ENCODE peak calls at places on chromosomes 1 and 21, in six cellular contexts. H, W, P, T, Y and D are unnamed samples.

GRCh38 chr1:170807432-170807831 is 127.9 kb upstream of the MROH9 start:
- DNase-seq in H (no peak), W (peak), P (no peak), T (no peak), Y (no peak), D (no peak)

GRCh38 chr1:110746644-110747259 is 72.0 kb upstream of the KCNA3 start:
- DNase-seq in H (no peak), W (no peak), P (peak), T (peak), Y (peak), D (peak)

GRCh38 chr1:229768232-229768631 is 142.2 kb downstream of the URB2 start:
- DNase-seq in H (no peak), W (no peak), P (no peak), T (no peak), Y (no peak), D (peak)

GRCh38 chr1:56577859-56578663 is 1.3 kb downstream of the PLPP3 start:
- DNase-seq in H (no peak), W (no peak), P (no peak), T (no peak), Y (peak), D (peak)

GRCh38 chr1:203888807-203889251 is 27.4 kb downstream of the SNRPE start:
- DNase-seq in H (no peak), W (peak), P (no peak), T (no peak), Y (no peak), D (no peak)

GRCh38 chr21:25733859-25734653 is 648 bp downstream of the ATP5PF start:
- DNase-seq in H (no peak), W (no peak), P (no peak), T (no peak), Y (peak), D (peak)

GRCh38 chr1:91557039-91557690 is 56.5 kb downstream of the CDC7 start:
- DNase-seq in H (no peak), W (no peak), P (no peak), T (no peak), Y (no peak), D (no peak)

GRCh38 chr1:192580351-192580962 is 4.9 kb downstream of the RGS1 start:
- DNase-seq in H (peak), W (peak), P (no peak), T (no peak), Y (peak), D (peak)

GRCh38 chr1:99727575-99728190 is 38.8 kb downstream of the FRRS1 start:
- DNase-seq in H (no peak), W (no peak), P (no peak), T (no peak), Y (no peak), D (no peak)

GRCh38 chr1:168387781-168388760 is 107.4 kb downstream of the TBX19 start:
- DNase-seq in H (no peak), W (no peak), P (no peak), T (no peak), Y (no peak), D (no peak)

GRCh38 chr21:38223893-38224540 is 32.8 kb upstream of the KCNJ15 start:
- DNase-seq in H (no peak), W (peak), P (peak), T (no peak), Y (no peak), D (peak)

GRCh38 chr1:171127481-171127880 is 36.8 kb downstream of the FMO3 start:
- DNase-seq in H (no peak), W (no peak), P (no peak), T (no peak), Y (no peak), D (peak)

GRCh38 chr1:182781849-182782586 is 7.6 kb upstream of the NPL start:
- DNase-seq in H (peak), W (peak), P (peak), T (peak), Y (peak), D (peak)

GRCh38 chr1:89363638-89364536 is at the start of gene GBP6:
- DNase-seq in H (no peak), W (no peak), P (peak), T (no peak), Y (no peak), D (no peak)

GRCh38 chr1:207221934-207222351 is 99.5 kb upstream of the CD55 start:
- DNase-seq in H (no peak), W (no peak), P (no peak), T (no peak), Y (no peak), D (no peak)

GRCh38 chr21:15090390-15090789 is 25.6 kb upstream of the NRIP1 start:
- DNase-seq in H (no peak), W (no peak), P (no peak), T (no peak), Y (no peak), D (no peak)

GRCh38 chr1:181033128-181033798 is 520 bp upstream of the MR1 start:
- DNase-seq in H (peak), W (peak), P (no peak), T (no peak), Y (no peak), D (no peak)

GRCh38 chr1:241828576-241828975 is 19.4 kb upstream of the EXO1 start:
- DNase-seq in H (no peak), W (no peak), P (no peak), T (no peak), Y (no peak), D (no peak)

GRCh38 chr1:236149003-236149595 is 6.8 kb downstream of the GPR137B start:
- DNase-seq in H (no peak), W (no peak), P (no peak), T (no peak), Y (no peak), D (no peak)

GRCh38 chr1:151579436-151580225 is 32.2 kb upstream of the SNX27 start:
- DNase-seq in H (no peak), W (no peak), P (no peak), T (no peak), Y (no peak), D (no peak)

GRCh38 chr1:212158912-212159796 is 123.6 kb downstream of the DTL start:
- DNase-seq in H (peak), W (no peak), P (no peak), T (peak), Y (peak), D (no peak)
- TF ChIP-seq JUND in H (no peak), W (no peak), P (no peak), T (no peak), Y (no peak), D (no peak)

GRCh38 chr1:224172229-224172628 is 10.8 kb upstream of the DEGS1 start:
- DNase-seq in H (no peak), W (no peak), P (no peak), T (no peak), Y (no peak), D (no peak)

GRCh38 chr1:224169876-224170275 is 13.2 kb upstream of the DEGS1 start:
- DNase-seq in H (no peak), W (no peak), P (no peak), T (no peak), Y (no peak), D (no peak)

GRCh38 chr1:224173523-224173922 is 9.5 kb upstream of the DEGS1 start:
- DNase-seq in H (no peak), W (no peak), P (no peak), T (no peak), Y (no peak), D (no peak)

GRCh38 chr1:224168859-224169380 is 14.1 kb upstream of the DEGS1 start:
- DNase-seq in H (peak), W (no peak), P (no peak), T (no peak), Y (peak), D (no peak)

GRCh38 chr1:224170748-224171478 is 12.1 kb upstream of the DEGS1 start:
- DNase-seq in H (no peak), W (no peak), P (no peak), T (no peak), Y (peak), D (peak)
- TF ChIP-seq JUND in H (no peak), W (no peak), P (peak), T (peak), Y (no peak), D (no peak)

GRCh38 chr1:98316286-98316685 is 345.2 kb upstream of the SNX7 start:
- DNase-seq in H (no peak), W (no peak), P (no peak), T (no peak), Y (no peak), D (no peak)
- TF ChIP-seq JUND in H (no peak), W (no peak), P (no peak), T (no peak), Y (no peak), D (no peak)

GRCh38 chr1:59115865-59116264 is 181.0 kb upstream of the FGGY start:
- DNase-seq in H (no peak), W (no peak), P (no peak), T (no peak), Y (no peak), D (no peak)

GRCh38 chr1:59116920-59117542 is 179.9 kb upstream of the FGGY start:
- DNase-seq in H (no peak), W (no peak), P (no peak), T (no peak), Y (no peak), D (no peak)

GRCh38 chr1:59110287-59110686 is 186.6 kb upstream of the FGGY start:
- DNase-seq in H (no peak), W (no peak), P (no peak), T (no peak), Y (no peak), D (no peak)

GRCh38 chr1:59108481-59109317 is 188.2 kb upstream of the FGGY start:
- DNase-seq in H (no peak), W (no peak), P (no peak), T (no peak), Y (no peak), D (no peak)

GRCh38 chr1:59113876-59114457 is 182.9 kb upstream of the FGGY start:
- DNase-seq in H (no peak), W (no peak), P (no peak), T (no peak), Y (no peak), D (no peak)
- TF ChIP-seq JUND in H (no peak), W (no peak), P (no peak), T (no peak), Y (no peak), D (no peak)

GRCh38 chr1:158520021-158520420 is 34.2 kb downstream of the OR6Y1 start:
- DNase-seq in H (no peak), W (no peak), P (no peak), T (no peak), Y (no peak), D (no peak)

GRCh38 chr1:158516966-158517365 is 37.2 kb downstream of the OR6Y1 start:
- DNase-seq in H (no peak), W (no peak), P (no peak), T (no peak), Y (no peak), D (no peak)

GRCh38 chr1:158520955-158521665 is 33.1 kb downstream of the OR6Y1 start:
- DNase-seq in H (no peak), W (no peak), P (no peak), T (no peak), Y (no peak), D (no peak)

GRCh38 chr1:158527190-158527815 is 26.9 kb downstream of the OR6Y1 start:
- DNase-seq in H (no peak), W (no peak), P (no peak), T (peak), Y (peak), D (no peak)

DNA sequence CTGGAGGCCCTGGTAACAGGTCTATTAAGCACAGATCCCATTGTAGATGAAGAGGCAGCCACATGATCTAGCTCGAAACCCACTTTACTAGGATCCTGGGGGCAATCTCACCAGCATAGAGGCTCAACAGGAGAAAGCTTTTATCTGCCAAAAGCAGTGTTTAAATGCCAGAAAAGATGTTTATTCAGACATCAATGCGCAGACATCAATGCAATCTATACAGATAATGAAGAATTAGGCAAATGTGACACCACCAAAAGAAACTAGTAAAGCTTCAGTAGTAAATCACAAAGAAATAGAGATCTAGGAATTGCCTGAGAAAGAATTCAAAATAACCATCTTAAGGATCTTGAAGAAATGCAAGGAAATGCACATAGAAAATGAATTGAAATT is 32.5 kb downstream of the OR6Y1 start:
- DNase-seq in H (no peak), W (no peak), P (no peak), T (no peak), Y (no peak), D (no peak)
- TF ChIP-seq JUND in H (no peak), W (no peak), P (no peak), T (no peak), Y (no peak), D (no peak)

GRCh38 chr1:157382351-157382750 is 170.0 kb downstream of the FCRL5 start:
- DNase-seq in H (no peak), W (no peak), P (no peak), T (no peak), Y (no peak), D (no peak)

GRCh38 chr1:157380523-157380922 is 171.8 kb downstream of the FCRL5 start:
- DNase-seq in H (no peak), W (no peak), P (no peak), T (no peak), Y (no peak), D (no peak)

GRCh38 chr1:157371826-157372225 is 180.5 kb downstream of the FCRL5 start:
- DNase-seq in H (no peak), W (no peak), P (peak), T (no peak), Y (no peak), D (no peak)

DNA sequence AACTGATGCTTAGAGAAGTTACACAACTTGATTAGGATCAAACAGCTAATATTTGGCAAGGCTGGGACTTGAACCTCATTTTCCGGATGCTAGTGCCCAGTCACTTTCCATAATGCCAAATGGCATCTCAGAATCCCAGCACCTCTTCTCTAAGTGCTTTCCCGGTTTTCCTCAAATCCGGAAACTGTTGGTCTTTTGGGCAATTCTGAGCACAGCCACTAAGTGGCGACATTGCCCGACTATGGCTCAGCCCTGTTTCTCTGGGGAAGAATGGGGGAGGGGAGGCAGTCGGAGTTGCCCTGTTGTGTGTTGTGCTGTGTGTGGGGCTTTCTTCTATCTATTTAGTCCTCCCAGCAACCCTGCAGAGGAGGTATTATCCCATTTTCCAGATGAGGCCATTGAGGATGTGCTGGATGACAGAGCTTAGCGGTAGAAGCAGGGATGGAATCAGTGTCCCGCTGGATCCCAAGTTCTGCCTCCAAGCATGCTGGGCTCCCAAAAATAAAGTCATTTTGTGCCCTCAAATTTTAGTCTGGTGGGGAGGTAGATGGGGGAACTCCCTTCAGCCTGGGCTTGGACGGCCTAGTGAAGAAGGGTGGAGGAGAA is 175.0 kb downstream of the FCRL5 start:
- DNase-seq in H (no peak), W (peak), P (peak), T (peak), Y (peak), D (peak)
- TF ChIP-seq JUND in H (no peak), W (no peak), P (no peak), T (no peak), Y (no peak), D (no peak)

GRCh38 chr1:210129759-210130158 is 102.8 kb upstream of the SERTAD4 start:
- DNase-seq in H (no peak), W (no peak), P (no peak), T (no peak), Y (no peak), D (no peak)

GRCh38 chr1:210129092-210129491 is 103.5 kb upstream of the SERTAD4 start:
- DNase-seq in H (no peak), W (no peak), P (no peak), T (no peak), Y (no peak), D (no peak)

GRCh38 chr1:210132582-210132981 is 100.0 kb upstream of the SERTAD4 start:
- DNase-seq in H (no peak), W (no peak), P (no peak), T (peak), Y (no peak), D (peak)
- TF ChIP-seq JUND in H (no peak), W (no peak), P (no peak), T (no peak), Y (no peak), D (no peak)

DNA sequence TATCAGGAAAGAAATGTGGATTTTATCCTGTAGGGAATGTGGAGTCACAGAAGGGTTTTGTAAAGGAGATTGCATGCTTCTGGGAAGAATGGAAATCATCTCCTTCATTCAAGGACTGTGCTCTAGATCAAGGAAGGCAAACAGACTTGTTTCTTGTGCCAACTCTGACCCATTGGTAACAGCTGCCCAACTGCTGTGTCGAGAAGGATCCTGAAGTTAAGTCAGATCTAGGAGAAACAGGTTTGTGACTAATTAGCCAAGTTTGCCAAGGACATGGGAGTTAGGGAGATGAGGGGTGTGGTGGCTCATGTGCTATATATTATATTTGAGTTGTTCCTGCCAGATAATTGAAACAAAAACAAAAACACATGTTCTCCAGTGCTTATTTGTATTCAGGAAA is 251.2 kb upstream of the USP24 start:
- DNase-seq in H (no peak), W (no peak), P (no peak), T (no peak), Y (no peak), D (no peak)
- TF ChIP-seq JUND in H (no peak), W (no peak), P (no peak), T (no peak), Y (no peak), D (no peak)

GRCh38 chr21:43001316-43001715 is 27.0 kb downstream of the PKNOX1 start:
- DNase-seq in H (no peak), W (no peak), P (no peak), T (peak), Y (no peak), D (no peak)
- TF ChIP-seq JUND in H (no peak), W (no peak), P (no peak), T (no peak), Y (no peak), D (no peak)

DNA sequence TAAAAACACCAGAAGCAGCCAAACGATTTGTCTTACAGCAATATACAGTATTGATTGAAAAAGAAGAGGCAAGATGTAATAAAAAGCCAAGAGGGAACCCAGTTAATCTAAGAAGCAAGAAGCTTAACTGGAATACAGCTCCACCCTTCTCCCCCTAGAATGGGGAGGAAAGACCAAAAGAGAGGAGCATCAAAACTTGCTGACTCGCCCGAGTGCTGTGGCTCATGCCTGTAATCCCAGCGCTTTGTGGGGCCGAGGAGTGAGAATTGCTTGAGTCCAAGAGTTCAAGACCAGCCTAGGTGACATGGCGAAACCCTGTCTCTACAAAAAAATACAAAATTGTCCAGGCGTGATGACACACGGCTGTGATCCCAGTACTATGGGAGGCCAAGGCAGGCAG is 32.2 kb downstream of the BRWD1 start:
- DNase-seq in H (no peak), W (no peak), P (no peak), T (no peak), Y (no peak), D (no peak)
- TF ChIP-seq JUND in H (no peak), W (no peak), P (no peak), T (no peak), Y (no peak), D (no peak)